ENCODE peak calls at places on chromosomes 2 and 18, in eight cellular contexts. J, P, T, Q, M, S, H and R are unnamed samples.

GRCh38 chr2:43323810-43324588 is 97.6 kb upstream of the ZFP36L2 start:
- DNase-seq in J (no peak), P (no peak), T (no peak), Q (no peak), M (peak; percentile 71), S (peak; percentile 56), H (peak; percentile 78), R (no peak)

GRCh38 chr2:214547931-214548330 is 137.1 kb downstream of the VWC2L start:
- DNase-seq in J (no peak), P (no peak), T (no peak), Q (no peak), M (no peak), S (no peak), H (no peak), R (no peak)

GRCh38 chr2:200209030-200209429 is 97.5 kb upstream of the SPATS2L start:
- DNase-seq in J (no peak), P (no peak), T (no peak), Q (no peak), M (no peak), S (no peak), H (no peak), R (no peak)

GRCh38 chr2:101349893-101350662 is 37.2 kb downstream of the CREG2 start:
- DNase-seq in J (no peak), P (no peak), T (no peak), Q (peak; percentile 65), M (no peak), S (no peak), H (no peak), R (no peak)

GRCh38 chr2:191933307-191934105 is 86.6 kb upstream of the CAVIN2 start:
- DNase-seq in J (no peak), P (no peak), T (no peak), Q (peak; percentile 85), M (no peak), S (peak; percentile 23), H (no peak), R (no peak)

GRCh38 chr2:135152361-135152760 is 100.3 kb downstream of the RAB3GAP1 start:
- DNase-seq in J (no peak), P (no peak), T (no peak), Q (no peak), M (no peak), S (no peak), H (no peak), R (no peak)

GRCh38 chr2:182018218-182018617 is 32.6 kb downstream of the PPP1R1C start:
- DNase-seq in J (no peak), P (no peak), T (no peak), Q (peak; percentile 62), M (no peak), S (no peak), H (no peak), R (no peak)

GRCh38 chr2:200494048-200494447 is 15.8 kb downstream of the KCTD18 start:
- DNase-seq in J (no peak), P (no peak), T (no peak), Q (no peak), M (no peak), S (no peak), H (no peak), R (no peak)

GRCh38 chr2:241863021-241863954 is 4.6 kb upstream of the PDCD1 start:
- DNase-seq in J (no peak), P (no peak), T (peak; percentile 74), Q (peak; percentile 55), M (peak; percentile 81), S (no peak), H (peak; percentile 62), R (no peak)

GRCh38 chr2:223613017-223613950 is 11.1 kb upstream of the SCG2 start:
- DNase-seq in J (peak; percentile 89), P (peak; percentile 95), T (peak; percentile 81), Q (peak; percentile 99), M (peak; percentile 88), S (peak; percentile 86), H (peak; percentile 89), R (no peak)

GRCh38 chr2:46308081-46308480 is 10.9 kb downstream of the EPAS1 start:
- DNase-seq in J (no peak), P (no peak), T (no peak), Q (no peak), M (no peak), S (no peak), H (no peak), R (no peak)

GRCh38 chr2:101754613-101755012 is 57.1 kb downstream of the MAP4K4 start:
- DNase-seq in J (no peak), P (no peak), T (no peak), Q (peak; percentile 63), M (no peak), S (no peak), H (no peak), R (no peak)

GRCh38 chr18:14945286-14945685 is 197.3 kb downstream of the ANKRD30B start:
- DNase-seq in J (no peak), P (no peak), T (no peak), Q (no peak), M (no peak), S (no peak), H (no peak), R (no peak)

GRCh38 chr18:79695856-79696850 is 16.6 kb downstream of the CTDP1 start:
- DNase-seq in J (no peak), P (no peak), T (no peak), Q (no peak), M (no peak), S (no peak), H (no peak), R (peak; percentile 73)

GRCh38 chr18:240175-240574 is 27.7 kb downstream of the THOC1 start:
- DNase-seq in J (no peak), P (no peak), T (no peak), Q (peak; percentile 19), M (no peak), S (no peak), H (no peak), R (no peak)

DNA sequence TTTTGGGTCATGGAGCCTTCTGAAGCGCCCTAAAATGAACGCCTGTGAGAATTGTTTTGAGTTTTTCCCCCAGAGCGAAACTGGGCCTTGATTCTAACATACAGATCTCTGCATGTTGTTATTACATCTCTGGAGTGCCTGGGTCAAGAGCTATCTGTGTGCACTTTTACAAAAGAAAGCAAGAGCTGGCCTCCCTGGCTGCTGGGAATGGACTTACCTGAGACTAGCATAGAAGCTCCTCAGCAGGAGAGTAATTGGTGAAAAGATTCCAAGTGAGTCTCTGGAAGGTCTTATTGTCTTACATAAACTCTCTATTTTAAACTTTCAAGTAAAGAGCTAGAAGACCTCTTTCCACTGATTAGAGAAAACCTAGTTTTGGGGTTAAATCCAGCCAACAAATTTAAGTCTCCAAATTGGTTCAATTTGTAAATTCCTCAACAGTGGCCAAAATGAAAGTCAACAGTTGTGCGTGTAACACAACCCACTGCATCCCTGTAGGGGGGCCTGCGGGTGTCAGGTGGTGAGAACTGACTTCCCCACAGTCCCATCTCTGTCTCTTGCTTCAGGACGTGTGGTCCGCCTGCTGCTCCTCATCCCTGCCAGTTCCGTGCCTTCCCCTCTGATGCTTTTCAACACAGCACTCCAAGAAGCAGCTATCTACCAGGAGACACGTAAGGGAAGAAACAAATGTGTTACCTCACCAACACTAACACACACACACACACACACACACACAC is 206.1 kb downstream of the SH3BP4 start:
- DNase-seq in J (no peak), P (no peak), T (no peak), Q (no peak), M (no peak), S (no peak), H (no peak), R (no peak)
- H3K27me3 ChIP-seq in J (peaks cover 4% of the 10 kb centered on the region), P (no peaks in the 10 kb centered on the region), T (peaks cover 12% of the 10 kb centered on the region), Q (peaks cover 44% of the 10 kb centered on the region), M (no peaks in the 10 kb centered on the region), S (no peaks in the 10 kb centered on the region), H (no peaks in the 10 kb centered on the region), R (no peaks in the 10 kb centered on the region)

GRCh38 chr2:64860936-64861335 is 128.3 kb upstream of the SLC1A4 start:
- DNase-seq in J (no peak), P (no peak), T (no peak), Q (no peak), M (no peak), S (no peak), H (no peak), R (no peak)

GRCh38 chr2:64857581-64858471 is 131.4 kb upstream of the SLC1A4 start:
- DNase-seq in J (no peak), P (no peak), T (peak; percentile 80), Q (peak; percentile 60), M (peak; percentile 87), S (peak; percentile 32), H (peak; percentile 72), R (no peak)

GRCh38 chr2:64860321-64860751 is 128.9 kb upstream of the SLC1A4 start:
- DNase-seq in J (no peak), P (no peak), T (no peak), Q (no peak), M (peak; percentile 47), S (no peak), H (no peak), R (peak; percentile 87)

GRCh38 chr2:64858541-64859031 is 130.6 kb upstream of the SLC1A4 start:
- DNase-seq in J (no peak), P (no peak), T (no peak), Q (no peak), M (no peak), S (no peak), H (no peak), R (peak; percentile 79)

GRCh38 chr2:64859208-64860161 is 129.7 kb upstream of the SLC1A4 start:
- DNase-seq in J (peak; percentile 63), P (peak; percentile 96), T (peak; percentile 93), Q (peak; percentile 87), M (peak; percentile 91), S (peak; percentile 94), H (peak; percentile 90), R (peak; percentile 91)
- TF ChIP-seq POLR2A in J (peak; percentile 46), P (no peak), T (peak; percentile 45), Q (no peak), M (no peak), S (peak; percentile 56), H (peak; percentile 34), R (no peak)

DNA sequence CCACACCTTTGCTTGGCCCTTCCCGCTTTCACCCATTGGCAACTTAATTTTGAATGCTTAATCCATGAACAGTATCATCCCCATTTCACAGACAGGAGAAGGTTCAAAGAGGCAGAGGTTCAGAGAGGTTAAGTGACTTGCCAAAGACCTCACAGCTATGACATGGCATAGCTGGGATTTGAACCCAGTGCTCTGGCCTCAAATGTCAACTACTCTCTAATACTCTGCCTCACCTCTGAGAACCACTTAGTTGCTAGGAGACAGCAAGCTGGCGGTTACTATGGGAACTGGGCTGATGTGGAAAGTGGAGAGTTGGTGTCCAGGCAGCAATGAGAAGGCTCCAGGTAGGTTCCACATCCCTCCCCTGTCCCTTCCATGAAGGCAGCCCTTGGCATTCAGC is 15.8 kb upstream of the PRSS56 start:
- DNase-seq in J (no peak), P (no peak), T (no peak), Q (no peak), M (no peak), S (no peak), H (no peak), R (no peak)
- H3K27me3 ChIP-seq in J (no peaks in the 10 kb centered on the region), P (no peaks in the 10 kb centered on the region), T (peaks cover 17% of the 10 kb centered on the region), Q (peaks cover 63% of the 10 kb centered on the region), M (no peaks in the 10 kb centered on the region), S (peaks cover 6% of the 10 kb centered on the region), H (no peaks in the 10 kb centered on the region), R (peaks cover 57% of the 10 kb centered on the region)

DNA sequence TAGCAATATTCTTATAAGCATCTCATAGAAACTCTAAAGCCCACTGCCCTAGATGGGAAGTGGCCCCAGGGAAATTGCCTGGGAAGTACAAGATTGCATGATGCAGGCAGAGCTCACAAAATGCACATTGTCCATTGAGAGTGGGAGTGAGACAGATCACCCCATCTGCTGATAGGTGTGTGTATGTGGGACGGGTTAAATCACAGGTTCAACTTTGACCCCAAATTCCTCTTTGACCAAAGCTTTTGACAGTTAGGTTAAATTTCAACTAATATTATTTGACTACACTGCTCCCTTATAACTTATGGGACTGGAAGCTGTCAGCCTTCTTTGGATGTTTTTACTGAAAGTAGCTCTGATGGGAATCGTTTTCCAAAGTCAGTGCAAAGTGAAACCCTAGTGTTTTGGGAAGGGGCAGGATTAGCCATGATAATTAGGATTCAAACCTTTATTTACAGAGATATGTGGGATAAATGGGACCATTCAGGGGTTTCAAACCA is 11.4 kb upstream of the FABP1 start:
- DNase-seq in J (no peak), P (no peak), T (no peak), Q (no peak), M (no peak), S (no peak), H (no peak), R (no peak)
- TF ChIP-seq POLR2A in J (no peak), P (no peak), T (no peak), Q (no peak), M (no peak), S (no peak), H (no peak), R (no peak)